ENCODE peak calls at places on chromosome 4, in eight cellular contexts. One of them, this sample, is unnamed.

GRCh38 chr4:2794707-2795557 is 2.0 kb downstream of the SH3BP2 start:
- DNase-seq in right lobe of liver: peak; percentile 88
- DNase-seq in AG04450: no peak
- DNase-seq in cardiac muscle cell: peak; percentile 92
- DNase-seq in fibroblast of lung: peak; percentile 80
- DNase-seq in coronary artery: peak; percentile 78
- DNase-seq in sigmoid colon: peak; percentile 78
- DNase-seq in HCT116: no peak
- DNase-seq in this sample: peak; percentile 86

GRCh38 chr4:39304651-39305050 is 61.5 kb downstream of the RFC1 start:
- DNase-seq in AG04450: no peak
- DNase-seq in fibroblast of lung: no peak
- DNase-seq in coronary artery: no peak
- DNase-seq in right lobe of liver: no peak
- DNase-seq in sigmoid colon: no peak
- DNase-seq in HCT116: no peak
- DNase-seq in cardiac muscle cell: no peak
- DNase-seq in this sample: no peak

GRCh38 chr4:153127773-153128494 is 76.3 kb upstream of the TRIM2 start:
- DNase-seq in coronary artery: no peak
- DNase-seq in fibroblast of lung: peak; percentile 85
- DNase-seq in AG04450: peak; percentile 65
- DNase-seq in cardiac muscle cell: peak; percentile 90
- DNase-seq in sigmoid colon: peak; percentile 88
- DNase-seq in HCT116: peak; percentile 73
- DNase-seq in right lobe of liver: peak; percentile 78
- DNase-seq in this sample: peak; percentile 89

GRCh38 chr4:83535520-83535944 is 376 bp upstream of the GPAT3 start:
- DNase-seq in HCT116: peak; percentile 66
- DNase-seq in fibroblast of lung: peak; percentile 75
- DNase-seq in sigmoid colon: peak; percentile 76
- DNase-seq in cardiac muscle cell: peak; percentile 77
- DNase-seq in AG04450: peak; percentile 65
- DNase-seq in right lobe of liver: peak; percentile 74
- DNase-seq in coronary artery: no peak
- DNase-seq in this sample: peak; percentile 69

GRCh38 chr4:83932996-83933395 is 397.1 kb downstream of the GPAT3 start:
- DNase-seq in sigmoid colon: no peak
- DNase-seq in cardiac muscle cell: no peak
- DNase-seq in coronary artery: no peak
- DNase-seq in HCT116: no peak
- DNase-seq in AG04450: no peak
- DNase-seq in fibroblast of lung: no peak
- DNase-seq in right lobe of liver: no peak
- DNase-seq in this sample: no peak

GRCh38 chr4:140071806-140072205 is 82.2 kb downstream of the MAML3 start:
- DNase-seq in cardiac muscle cell: peak; percentile 98
- DNase-seq in coronary artery: no peak
- DNase-seq in sigmoid colon: no peak
- DNase-seq in HCT116: no peak
- DNase-seq in fibroblast of lung: peak; percentile 71
- DNase-seq in right lobe of liver: no peak
- DNase-seq in AG04450: no peak
- DNase-seq in this sample: peak; percentile 94

GRCh38 chr4:175560628-175561027 is 251.4 kb downstream of the GPM6A start:
- DNase-seq in fibroblast of lung: peak; percentile 48
- DNase-seq in AG04450: no peak
- DNase-seq in cardiac muscle cell: no peak
- DNase-seq in sigmoid colon: no peak
- DNase-seq in HCT116: peak; percentile 32
- DNase-seq in coronary artery: no peak
- DNase-seq in right lobe of liver: no peak
- DNase-seq in this sample: peak; percentile 35

GRCh38 chr4:63788271-63788670 is 621.0 kb downstream of the TECRL start:
- DNase-seq in sigmoid colon: no peak
- DNase-seq in coronary artery: no peak
- DNase-seq in right lobe of liver: no peak
- DNase-seq in AG04450: no peak
- DNase-seq in fibroblast of lung: no peak
- DNase-seq in cardiac muscle cell: peak; percentile 3
- DNase-seq in HCT116: no peak
- DNase-seq in this sample: peak; percentile 6

GRCh38 chr4:37001688-37002436 is 242.7 kb upstream of the NWD2 start:
- DNase-seq in fibroblast of lung: peak; percentile 0
- DNase-seq in coronary artery: no peak
- DNase-seq in AG04450: no peak
- DNase-seq in sigmoid colon: no peak
- DNase-seq in cardiac muscle cell: no peak
- DNase-seq in HCT116: peak; percentile 44
- DNase-seq in right lobe of liver: no peak
- DNase-seq in this sample: no peak

GRCh38 chr4:105797225-105797624 is 88.6 kb downstream of the GSTCD start:
- DNase-seq in HCT116: no peak
- DNase-seq in sigmoid colon: no peak
- DNase-seq in right lobe of liver: no peak
- DNase-seq in AG04450: no peak
- DNase-seq in cardiac muscle cell: no peak
- DNase-seq in fibroblast of lung: peak; percentile 60
- DNase-seq in coronary artery: no peak
- DNase-seq in this sample: no peak

GRCh38 chr4:1654216-1654945 is 29.7 kb downstream of the FAM53A start:
- DNase-seq in sigmoid colon: no peak
- DNase-seq in right lobe of liver: no peak
- DNase-seq in cardiac muscle cell: peak; percentile 28
- DNase-seq in HCT116: no peak
- DNase-seq in coronary artery: no peak
- DNase-seq in fibroblast of lung: no peak
- DNase-seq in AG04450: no peak
- DNase-seq in this sample: peak; percentile 16

GRCh38 chr4:30696195-30696594 is 24.0 kb upstream of the PCDH7 start:
- DNase-seq in coronary artery: no peak
- DNase-seq in AG04450: no peak
- DNase-seq in sigmoid colon: no peak
- DNase-seq in right lobe of liver: no peak
- DNase-seq in fibroblast of lung: no peak
- DNase-seq in HCT116: no peak
- DNase-seq in cardiac muscle cell: no peak
- DNase-seq in this sample: peak; percentile 7

GRCh38 chr4:37601527-37601926 is 84.6 kb downstream of the RELL1 start:
- DNase-seq in HCT116: no peak
- DNase-seq in cardiac muscle cell: peak; percentile 99
- DNase-seq in right lobe of liver: no peak
- DNase-seq in sigmoid colon: no peak
- DNase-seq in coronary artery: no peak
- DNase-seq in fibroblast of lung: peak; percentile 80
- DNase-seq in AG04450: peak; percentile 10
- DNase-seq in this sample: peak; percentile 98

GRCh38 chr4:1187182-1187581 is 14.8 kb upstream of the SPON2 start:
- DNase-seq in sigmoid colon: no peak
- DNase-seq in coronary artery: no peak
- DNase-seq in cardiac muscle cell: no peak
- DNase-seq in AG04450: no peak
- DNase-seq in right lobe of liver: no peak
- DNase-seq in fibroblast of lung: peak; percentile 43
- DNase-seq in HCT116: no peak
- DNase-seq in this sample: no peak

GRCh38 chr4:76591992-76592391 is 157.0 kb downstream of the SHROOM3 start:
- DNase-seq in fibroblast of lung: no peak
- DNase-seq in sigmoid colon: no peak
- DNase-seq in coronary artery: no peak
- DNase-seq in right lobe of liver: no peak
- DNase-seq in AG04450: no peak
- DNase-seq in cardiac muscle cell: no peak
- DNase-seq in HCT116: no peak
- DNase-seq in this sample: no peak

GRCh38 chr4:124234771-124235170 is 477.8 kb downstream of the ANKRD50 start:
- DNase-seq in AG04450: no peak
- DNase-seq in cardiac muscle cell: peak; percentile 63
- DNase-seq in HCT116: no peak
- DNase-seq in fibroblast of lung: no peak
- DNase-seq in sigmoid colon: no peak
- DNase-seq in coronary artery: no peak
- DNase-seq in right lobe of liver: no peak
- DNase-seq in this sample: peak; percentile 62

GRCh38 chr4:186881521-186882220 is 158.0 kb upstream of the FAT1 start:
- DNase-seq in cardiac muscle cell: peak; percentile 20
- DNase-seq in HCT116: peak; percentile 84
- DNase-seq in coronary artery: no peak
- DNase-seq in right lobe of liver: no peak
- DNase-seq in sigmoid colon: no peak
- DNase-seq in AG04450: peak; percentile 16
- DNase-seq in fibroblast of lung: peak; percentile 40
- DNase-seq in this sample: peak; percentile 15

GRCh38 chr4:185839204-185839712 is 27.3 kb upstream of the SORBS2 start:
- DNase-seq in sigmoid colon: peak; percentile 81
- DNase-seq in cardiac muscle cell: peak; percentile 97
- DNase-seq in HCT116: peak; percentile 54
- DNase-seq in AG04450: peak; percentile 77
- DNase-seq in fibroblast of lung: peak; percentile 95
- DNase-seq in coronary artery: no peak
- DNase-seq in right lobe of liver: no peak
- DNase-seq in this sample: peak; percentile 98

DNA sequence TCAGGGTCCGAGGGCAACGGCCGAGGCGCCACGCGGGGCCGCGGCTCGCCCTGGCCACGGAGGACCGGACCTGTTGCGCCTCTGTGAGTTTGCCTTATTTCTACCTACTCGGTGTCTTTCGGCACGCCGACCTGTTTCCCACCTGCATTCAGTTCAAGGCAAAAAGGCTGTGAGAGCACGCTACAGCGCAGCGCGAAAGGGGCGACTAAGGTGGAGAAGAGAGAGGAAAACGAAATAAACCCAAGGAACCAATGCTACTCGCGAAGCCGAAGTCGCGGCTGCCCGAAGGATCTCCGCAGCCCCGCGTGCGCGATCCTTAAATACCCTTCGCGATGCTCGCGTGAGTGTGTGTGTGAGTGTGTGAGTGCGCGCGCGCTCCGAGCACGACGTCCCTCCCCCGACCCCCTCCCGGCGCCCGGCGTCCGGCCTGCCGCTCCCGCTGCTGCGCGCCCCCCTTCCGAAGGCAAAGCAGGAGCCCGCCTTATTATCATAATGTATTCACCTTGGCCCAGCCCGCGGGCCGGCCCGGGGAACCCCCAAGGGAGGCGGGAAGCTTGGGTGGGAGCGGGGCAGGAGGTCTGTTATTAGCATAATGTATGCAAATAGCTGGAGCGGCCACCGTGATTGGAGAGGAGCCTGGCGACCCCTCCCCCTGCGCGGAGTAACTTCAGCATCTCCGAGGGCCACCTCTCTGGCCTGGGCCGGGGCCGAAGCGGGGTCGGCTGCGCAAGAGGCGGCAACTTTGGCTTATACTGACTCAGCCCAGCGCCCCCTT is at the start of gene COL25A1:
- DNase-seq in fibroblast of lung: peak; percentile 26
- DNase-seq in sigmoid colon: peak; percentile 65
- DNase-seq in right lobe of liver: peak; percentile 53
- DNase-seq in AG04450: no peak
- DNase-seq in coronary artery: no peak
- DNase-seq in cardiac muscle cell: peak; percentile 56
- DNase-seq in HCT116: no peak
- DNase-seq in this sample: peak; percentile 22
- H3K4me3 ChIP-seq in fibroblast of lung: peak within 1 kb of the TSS; percentile 47
- H3K4me3 ChIP-seq in sigmoid colon: peak within 1 kb of the TSS; percentile 54
- H3K4me3 ChIP-seq in right lobe of liver: peak within 1 kb of the TSS; percentile 47
- H3K4me3 ChIP-seq in AG04450: peak within 1 kb of the TSS; percentile 55
- H3K4me3 ChIP-seq in coronary artery: peak within 1 kb of the TSS; percentile 88
- H3K4me3 ChIP-seq in cardiac muscle cell: peak within 1 kb of the TSS; percentile 56
- H3K4me3 ChIP-seq in HCT116: no peak within 1 kb of the TSS
- H3K4me3 ChIP-seq in this sample: peak within 1 kb of the TSS; percentile 49

GRCh38 chr4:178395798-178396197 is 953.6 kb upstream of the AGA start:
- DNase-seq in sigmoid colon: no peak
- DNase-seq in cardiac muscle cell: no peak
- DNase-seq in HCT116: no peak
- DNase-seq in fibroblast of lung: no peak
- DNase-seq in right lobe of liver: no peak
- DNase-seq in AG04450: no peak
- DNase-seq in coronary artery: no peak
- DNase-seq in this sample: no peak
- TF ChIP-seq CTCF in sigmoid colon: no peak
- TF ChIP-seq CTCF in cardiac muscle cell: no peak
- TF ChIP-seq CTCF in HCT116: peak; percentile 32
- TF ChIP-seq CTCF in fibroblast of lung: peak; percentile 14
- TF ChIP-seq CTCF in right lobe of liver: peak; percentile 31
- TF ChIP-seq CTCF in AG04450: no peak
- TF ChIP-seq CTCF in coronary artery: no peak
- TF ChIP-seq CTCF in this sample: no peak

DNA sequence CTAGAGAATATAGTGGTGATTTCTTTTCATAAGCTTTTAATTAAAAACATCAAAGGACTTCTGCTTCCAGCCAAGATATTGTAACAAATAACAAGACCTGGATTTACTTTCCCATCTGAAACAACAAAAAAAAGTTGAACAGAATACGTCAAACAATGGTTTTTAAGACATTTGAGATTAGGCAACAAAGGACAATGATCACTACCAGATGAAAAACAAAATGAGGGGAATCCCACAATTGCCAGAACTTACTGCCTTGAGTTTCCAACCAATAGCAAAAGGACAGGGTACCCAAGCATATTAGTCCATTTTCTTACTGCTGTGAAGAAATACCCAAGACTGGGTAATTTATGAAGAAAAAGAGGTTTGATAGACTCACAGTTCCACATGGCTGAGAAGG is 341.4 kb upstream of the INTU start:
- DNase-seq in sigmoid colon: no peak
- DNase-seq in cardiac muscle cell: no peak
- DNase-seq in AG04450: no peak
- DNase-seq in HCT116: no peak
- DNase-seq in fibroblast of lung: no peak
- DNase-seq in coronary artery: no peak
- DNase-seq in right lobe of liver: no peak
- DNase-seq in this sample: no peak
- H3K4me3 ChIP-seq in sigmoid colon: no peak overlapping the region
- H3K4me3 ChIP-seq in cardiac muscle cell: no peak overlapping the region
- H3K4me3 ChIP-seq in AG04450: no peak overlapping the region
- H3K4me3 ChIP-seq in HCT116: no peak overlapping the region
- H3K4me3 ChIP-seq in fibroblast of lung: no peak overlapping the region
- H3K4me3 ChIP-seq in coronary artery: no peak overlapping the region
- H3K4me3 ChIP-seq in right lobe of liver: no peak overlapping the region
- H3K4me3 ChIP-seq in this sample: no peak overlapping the region

DNA sequence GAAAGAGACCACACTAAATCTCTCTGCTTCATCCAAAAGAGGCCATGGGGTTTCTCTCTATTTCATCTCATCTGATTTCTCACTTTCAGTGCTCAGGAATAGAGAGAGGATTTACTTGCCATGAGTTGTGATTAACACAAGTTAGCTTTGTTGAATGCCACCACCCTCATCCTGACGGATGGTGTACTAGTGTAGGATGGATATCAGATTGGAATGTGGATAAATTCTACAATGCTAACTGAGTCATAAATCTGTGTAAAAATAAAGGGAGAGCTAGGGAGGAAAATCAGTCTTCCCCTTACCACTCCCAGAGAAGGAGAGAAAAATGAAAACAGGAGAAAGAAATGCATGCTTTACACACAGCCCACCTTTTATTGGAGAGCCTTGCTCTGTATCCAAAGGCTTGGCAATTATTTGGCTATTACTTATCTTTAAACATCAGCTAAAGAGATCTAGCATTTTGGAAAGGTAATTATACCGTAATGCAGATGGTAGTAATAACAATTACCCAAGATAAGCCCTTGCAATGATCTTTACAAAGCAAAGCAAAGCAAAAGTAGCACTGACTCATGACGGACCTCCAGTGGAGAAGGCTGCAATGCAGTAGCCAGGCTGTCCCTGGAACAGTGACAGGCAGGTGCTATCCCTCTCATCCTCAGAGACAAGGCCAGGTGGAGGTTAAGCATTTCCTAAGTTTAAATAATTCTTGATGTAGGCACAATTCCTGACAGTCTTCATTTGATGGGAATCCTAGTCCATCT is 306.3 kb upstream of the PPARGC1A start:
- DNase-seq in right lobe of liver: no peak
- DNase-seq in coronary artery: no peak
- DNase-seq in fibroblast of lung: no peak
- DNase-seq in AG04450: no peak
- DNase-seq in cardiac muscle cell: no peak
- DNase-seq in HCT116: no peak
- DNase-seq in sigmoid colon: no peak
- DNase-seq in this sample: no peak
- TF ChIP-seq CTCF in right lobe of liver: peak; percentile 31
- TF ChIP-seq CTCF in coronary artery: no peak
- TF ChIP-seq CTCF in fibroblast of lung: peak; percentile 28
- TF ChIP-seq CTCF in AG04450: peak; percentile 19
- TF ChIP-seq CTCF in cardiac muscle cell: no peak
- TF ChIP-seq CTCF in HCT116: no peak
- TF ChIP-seq CTCF in sigmoid colon: no peak
- TF ChIP-seq CTCF in this sample: no peak

This sample was measured in fibroblast of pulmonary artery.